ENCODE peak calls at places on chromosomes 5 and 9, in eight cellular contexts. One of them, this sample, is unnamed.
A peak's percentile ranks its signal among the peaks of the same experiment; 100 is the strongest.

GRCh38 chr9:28031521-28032177 is 458.4 kb upstream of the C9orf72 start:
- DNase-seq in left ventricle myocardium inferior: no peak
- DNase-seq in IMR-90: no peak
- DNase-seq in AG10803: no peak
- DNase-seq in fibroblast of the aortic adventitia: no peak
- DNase-seq in SK-N-SH: no peak
- DNase-seq in GM23338: no peak
- DNase-seq in CD8-positive, alpha-beta T cell: no peak
- DNase-seq in this sample: no peak

GRCh38 chr5:120779674-120780073 is 315.6 kb downstream of the PRR16 start:
- DNase-seq in AG10803: peak; percentile 77
- DNase-seq in SK-N-SH: no peak
- DNase-seq in CD8-positive, alpha-beta T cell: no peak
- DNase-seq in GM23338: no peak
- DNase-seq in IMR-90: peak; percentile 45
- DNase-seq in left ventricle myocardium inferior: no peak
- DNase-seq in fibroblast of the aortic adventitia: peak; percentile 54
- DNase-seq in this sample: no peak

GRCh38 chr9:3980212-3980611 is 319.7 kb downstream of the GLIS3 start:
- DNase-seq in IMR-90: no peak
- DNase-seq in CD8-positive, alpha-beta T cell: no peak
- DNase-seq in fibroblast of the aortic adventitia: no peak
- DNase-seq in left ventricle myocardium inferior: no peak
- DNase-seq in GM23338: peak; percentile 16
- DNase-seq in AG10803: no peak
- DNase-seq in SK-N-SH: no peak
- DNase-seq in this sample: no peak

GRCh38 chr9:70340572-70340971 is 73.9 kb downstream of the KLF9 start:
- DNase-seq in IMR-90: peak; percentile 57
- DNase-seq in CD8-positive, alpha-beta T cell: no peak
- DNase-seq in SK-N-SH: peak; percentile 5
- DNase-seq in left ventricle myocardium inferior: no peak
- DNase-seq in fibroblast of the aortic adventitia: peak; percentile 74
- DNase-seq in GM23338: peak; percentile 22
- DNase-seq in AG10803: peak; percentile 47
- DNase-seq in this sample: no peak

GRCh38 chr5:170450041-170450660 is 53.7 kb upstream of the KCNIP1 start:
- DNase-seq in CD8-positive, alpha-beta T cell: no peak
- DNase-seq in SK-N-SH: no peak
- DNase-seq in IMR-90: no peak
- DNase-seq in fibroblast of the aortic adventitia: no peak
- DNase-seq in left ventricle myocardium inferior: no peak
- DNase-seq in AG10803: no peak
- DNase-seq in GM23338: no peak
- DNase-seq in this sample: no peak

GRCh38 chr5:96509313-96509712 is 76.3 kb upstream of the PCSK1 start:
- DNase-seq in CD8-positive, alpha-beta T cell: no peak
- DNase-seq in IMR-90: peak; percentile 31
- DNase-seq in AG10803: peak; percentile 15
- DNase-seq in left ventricle myocardium inferior: no peak
- DNase-seq in SK-N-SH: no peak
- DNase-seq in GM23338: no peak
- DNase-seq in fibroblast of the aortic adventitia: peak; percentile 24
- DNase-seq in this sample: no peak

GRCh38 chr5:177501874-177502678 is 4.7 kb upstream of the PDLIM7 start:
- DNase-seq in fibroblast of the aortic adventitia: no peak
- DNase-seq in IMR-90: no peak
- DNase-seq in SK-N-SH: no peak
- DNase-seq in CD8-positive, alpha-beta T cell: no peak
- DNase-seq in GM23338: no peak
- DNase-seq in AG10803: no peak
- DNase-seq in left ventricle myocardium inferior: no peak
- DNase-seq in this sample: no peak

GRCh38 chr5:173670130-173670591 is 53.7 kb upstream of the BOD1 start:
- DNase-seq in SK-N-SH: no peak
- DNase-seq in IMR-90: peak; percentile 29
- DNase-seq in left ventricle myocardium inferior: no peak
- DNase-seq in CD8-positive, alpha-beta T cell: no peak
- DNase-seq in fibroblast of the aortic adventitia: peak; percentile 79
- DNase-seq in AG10803: peak; percentile 54
- DNase-seq in GM23338: peak; percentile 44
- DNase-seq in this sample: no peak

GRCh38 chr5:57960569-57960968 is 478.0 kb upstream of the ACTBL2 start:
- DNase-seq in fibroblast of the aortic adventitia: no peak
- DNase-seq in SK-N-SH: no peak
- DNase-seq in IMR-90: no peak
- DNase-seq in CD8-positive, alpha-beta T cell: no peak
- DNase-seq in left ventricle myocardium inferior: no peak
- DNase-seq in GM23338: no peak
- DNase-seq in AG10803: no peak
- DNase-seq in this sample: no peak

GRCh38 chr9:114214181-114214580 is 58.8 kb downstream of the COL27A1 start:
- DNase-seq in GM23338: no peak
- DNase-seq in left ventricle myocardium inferior: peak; percentile 60
- DNase-seq in fibroblast of the aortic adventitia: peak; percentile 79
- DNase-seq in CD8-positive, alpha-beta T cell: no peak
- DNase-seq in SK-N-SH: no peak
- DNase-seq in AG10803: peak; percentile 86
- DNase-seq in IMR-90: peak; percentile 48
- DNase-seq in this sample: no peak

GRCh38 chr5:98173334-98173733 is 600.1 kb upstream of the RGMB start:
- DNase-seq in CD8-positive, alpha-beta T cell: no peak
- DNase-seq in SK-N-SH: no peak
- DNase-seq in IMR-90: peak; percentile 84
- DNase-seq in fibroblast of the aortic adventitia: peak; percentile 81
- DNase-seq in left ventricle myocardium inferior: no peak
- DNase-seq in GM23338: no peak
- DNase-seq in AG10803: peak; percentile 47
- DNase-seq in this sample: no peak

DNA sequence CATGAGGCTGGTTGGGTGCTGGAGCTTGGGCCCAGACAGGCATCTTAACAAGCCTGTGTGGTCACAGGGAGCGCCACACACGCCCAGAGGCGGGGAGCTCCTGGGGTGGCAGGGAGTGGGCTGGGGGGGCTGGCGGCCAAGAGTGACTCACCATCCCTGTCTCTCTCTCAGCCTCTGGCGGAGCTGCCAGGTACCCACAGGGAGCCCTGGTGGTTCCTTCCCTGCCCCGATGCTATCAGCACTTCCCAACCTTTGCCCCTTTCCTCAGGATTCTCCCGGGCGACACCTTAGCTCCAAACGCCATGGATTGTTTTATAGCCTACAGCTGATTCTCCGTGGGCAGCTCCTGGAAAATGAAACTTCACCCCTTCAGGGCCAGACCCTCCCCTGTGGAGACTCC is 5.5 kb downstream of the SLC9A3 start:
- DNase-seq in fibroblast of the aortic adventitia: no peak
- DNase-seq in IMR-90: no peak
- DNase-seq in AG10803: no peak
- DNase-seq in SK-N-SH: no peak
- DNase-seq in left ventricle myocardium inferior: no peak
- DNase-seq in CD8-positive, alpha-beta T cell: no peak
- DNase-seq in GM23338: no peak
- DNase-seq in this sample: no peak
- TF ChIP-seq CTCF in fibroblast of the aortic adventitia: no peak
- TF ChIP-seq CTCF in IMR-90: no peak
- TF ChIP-seq CTCF in AG10803: no peak
- TF ChIP-seq CTCF in SK-N-SH: no peak
- TF ChIP-seq CTCF in left ventricle myocardium inferior: no peak
- TF ChIP-seq CTCF in CD8-positive, alpha-beta T cell: no peak
- TF ChIP-seq CTCF in GM23338: no peak
- TF ChIP-seq CTCF in this sample: no peak

GRCh38 chr9:121218357-121219027 is 16.8 kb upstream of the RAB14 start:
- DNase-seq in AG10803: no peak
- DNase-seq in left ventricle myocardium inferior: no peak
- DNase-seq in CD8-positive, alpha-beta T cell: no peak
- DNase-seq in fibroblast of the aortic adventitia: no peak
- DNase-seq in GM23338: no peak
- DNase-seq in IMR-90: no peak
- DNase-seq in SK-N-SH: no peak
- DNase-seq in this sample: no peak

GRCh38 chr9:121225240-121225639 is 23.6 kb upstream of the RAB14 start:
- DNase-seq in CD8-positive, alpha-beta T cell: no peak
- DNase-seq in GM23338: no peak
- DNase-seq in SK-N-SH: no peak
- DNase-seq in IMR-90: no peak
- DNase-seq in left ventricle myocardium inferior: no peak
- DNase-seq in AG10803: no peak
- DNase-seq in fibroblast of the aortic adventitia: no peak
- DNase-seq in this sample: no peak

GRCh38 chr9:121217609-121218292 is 16.1 kb upstream of the RAB14 start:
- DNase-seq in GM23338: no peak
- DNase-seq in SK-N-SH: no peak
- DNase-seq in CD8-positive, alpha-beta T cell: no peak
- DNase-seq in IMR-90: peak; percentile 83
- DNase-seq in left ventricle myocardium inferior: no peak
- DNase-seq in AG10803: no peak
- DNase-seq in fibroblast of the aortic adventitia: peak; percentile 28
- DNase-seq in this sample: no peak

GRCh38 chr9:121222524-121223171 is 21.0 kb upstream of the RAB14 start:
- DNase-seq in left ventricle myocardium inferior: no peak
- DNase-seq in fibroblast of the aortic adventitia: peak; percentile 76
- DNase-seq in IMR-90: peak; percentile 61
- DNase-seq in GM23338: peak; percentile 59
- DNase-seq in CD8-positive, alpha-beta T cell: no peak
- DNase-seq in SK-N-SH: peak; percentile 42
- DNase-seq in AG10803: peak; percentile 59
- DNase-seq in this sample: no peak

DNA sequence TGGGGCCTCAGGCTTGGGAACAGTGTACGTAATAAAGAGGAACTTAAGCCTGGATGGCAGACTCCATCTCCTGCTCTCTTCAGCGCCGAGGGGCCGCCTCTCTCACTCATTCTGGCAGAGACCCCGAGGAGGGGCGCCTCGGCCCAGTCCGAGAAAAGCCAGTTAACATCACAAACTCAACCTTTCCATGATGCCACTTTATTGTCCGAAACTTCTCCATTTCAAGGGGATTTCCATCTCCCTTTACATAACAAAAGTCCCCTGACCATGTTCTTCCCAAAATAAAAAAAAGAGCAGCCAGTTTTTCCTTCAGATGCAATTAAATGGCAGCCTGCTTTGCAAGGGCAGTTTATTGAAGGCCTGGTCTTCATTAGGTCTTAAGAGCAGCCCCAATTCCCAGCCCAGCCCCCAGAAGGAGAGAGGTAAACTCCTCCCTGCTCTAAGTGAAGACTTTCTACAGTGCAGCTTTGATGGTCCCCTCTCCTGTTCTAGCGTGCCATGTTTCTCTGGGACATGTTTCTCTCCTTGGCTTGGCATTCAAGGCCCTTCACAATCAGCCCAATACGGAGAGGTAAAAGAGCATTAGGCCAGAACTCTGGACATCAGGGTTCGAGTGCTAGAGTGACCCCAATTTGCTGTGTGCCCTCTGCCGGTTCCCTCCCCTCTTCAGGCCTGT is 19.5 kb upstream of the RAB14 start:
- DNase-seq in left ventricle myocardium inferior: no peak
- DNase-seq in fibroblast of the aortic adventitia: no peak
- DNase-seq in AG10803: no peak
- DNase-seq in SK-N-SH: no peak
- DNase-seq in GM23338: peak; percentile 79
- DNase-seq in CD8-positive, alpha-beta T cell: no peak
- DNase-seq in IMR-90: no peak
- DNase-seq in this sample: no peak
- TF ChIP-seq CTCF in left ventricle myocardium inferior: no peak
- TF ChIP-seq CTCF in fibroblast of the aortic adventitia: no peak
- TF ChIP-seq CTCF in AG10803: no peak
- TF ChIP-seq CTCF in SK-N-SH: no peak
- TF ChIP-seq CTCF in GM23338: no peak
- TF ChIP-seq CTCF in CD8-positive, alpha-beta T cell: no peak
- TF ChIP-seq CTCF in IMR-90: no peak
- TF ChIP-seq CTCF in this sample: no peak

GRCh38 chr5:88193896-88194295 is 74.7 kb downstream of the TMEM161B start:
- DNase-seq in fibroblast of the aortic adventitia: no peak
- DNase-seq in AG10803: no peak
- DNase-seq in SK-N-SH: no peak
- DNase-seq in left ventricle myocardium inferior: no peak
- DNase-seq in GM23338: no peak
- DNase-seq in CD8-positive, alpha-beta T cell: no peak
- DNase-seq in IMR-90: no peak
- DNase-seq in this sample: no peak

GRCh38 chr5:88188458-88189132 is 80.0 kb downstream of the TMEM161B start:
- DNase-seq in AG10803: no peak
- DNase-seq in fibroblast of the aortic adventitia: peak; percentile 4
- DNase-seq in IMR-90: no peak
- DNase-seq in CD8-positive, alpha-beta T cell: no peak
- DNase-seq in left ventricle myocardium inferior: no peak
- DNase-seq in GM23338: peak; percentile 33
- DNase-seq in SK-N-SH: no peak
- DNase-seq in this sample: no peak

GRCh38 chr5:88190106-88190834 is 78.4 kb downstream of the TMEM161B start:
- DNase-seq in AG10803: no peak
- DNase-seq in SK-N-SH: no peak
- DNase-seq in fibroblast of the aortic adventitia: peak; percentile 4
- DNase-seq in left ventricle myocardium inferior: no peak
- DNase-seq in IMR-90: no peak
- DNase-seq in CD8-positive, alpha-beta T cell: peak; percentile 16
- DNase-seq in GM23338: peak; percentile 53
- DNase-seq in this sample: no peak
- TF ChIP-seq CTCF in AG10803: no peak
- TF ChIP-seq CTCF in SK-N-SH: no peak
- TF ChIP-seq CTCF in fibroblast of the aortic adventitia: no peak
- TF ChIP-seq CTCF in left ventricle myocardium inferior: no peak
- TF ChIP-seq CTCF in IMR-90: no peak
- TF ChIP-seq CTCF in CD8-positive, alpha-beta T cell: no peak
- TF ChIP-seq CTCF in GM23338: peak; percentile 55
- TF ChIP-seq CTCF in this sample: no peak

DNA sequence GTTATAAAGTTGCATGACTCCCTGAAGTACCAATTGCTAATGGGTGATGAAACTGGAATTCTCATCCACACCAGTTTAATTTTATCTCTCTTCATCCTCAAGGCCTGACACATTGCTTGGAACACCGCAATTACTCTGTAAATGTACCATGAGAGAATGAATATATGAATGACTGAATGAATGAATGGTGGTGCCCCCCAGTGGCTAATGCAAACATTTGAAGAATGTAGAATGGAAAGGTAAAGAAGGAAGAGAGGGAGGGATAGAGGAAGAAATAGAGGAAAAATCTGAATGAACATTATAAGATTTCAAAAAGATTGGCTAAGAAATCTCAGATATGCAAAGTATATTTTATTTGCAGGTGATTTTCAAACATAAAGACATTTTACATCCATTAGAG is 13.1 kb downstream of the PAPPA start:
- DNase-seq in fibroblast of the aortic adventitia: no peak
- DNase-seq in CD8-positive, alpha-beta T cell: no peak
- DNase-seq in SK-N-SH: no peak
- DNase-seq in AG10803: no peak
- DNase-seq in left ventricle myocardium inferior: no peak
- DNase-seq in IMR-90: no peak
- DNase-seq in GM23338: peak; percentile 52
- DNase-seq in this sample: no peak
- TF ChIP-seq CTCF in fibroblast of the aortic adventitia: peak; percentile 26
- TF ChIP-seq CTCF in CD8-positive, alpha-beta T cell: no peak
- TF ChIP-seq CTCF in SK-N-SH: peak; percentile 56
- TF ChIP-seq CTCF in AG10803: peak; percentile 19
- TF ChIP-seq CTCF in left ventricle myocardium inferior: peak; percentile 28
- TF ChIP-seq CTCF in IMR-90: peak; percentile 31
- TF ChIP-seq CTCF in GM23338: peak; percentile 61
- TF ChIP-seq CTCF in this sample: no peak

This sample was measured in HL-60.